ENCODE peak calls at places on chromosomes 13 and 19, in seven cellular contexts. W is stimulated activated CD4-positive, alpha-beta T cell treated with anti-CD3 and anti-CD28 coated beads, Interleukin-12 subunit alpha, Interleukin-12 subunit beta, amount 100 ng/mL, for 24 hours; S is activated CD8-positive, alpha-beta T cell treated with anti-CD3 and anti-CD28 coated beads for 36 hours; V is Calu3; I is ELR; B is T-helper 22 cell; G is ACHN. N is an unnamed sample.

GRCh38 chr13:113749507-113749906 is 9.5 kb upstream of the TMEM255B start:
- DNase-seq in W (no peak), S (no peak), V (no peak), I (no peak), B (no peak), G (no peak), N (no peak)

GRCh38 chr19:17777840-17778620 is 16.9 kb upstream of the B3GNT3 start:
- DNase-seq in W (peak), S (peak), V (no peak), I (peak), B (no peak), G (no peak), N (peak)

GRCh38 chr13:42384265-42384664 is 112.3 kb downstream of the AKAP11 start:
- DNase-seq in W (no peak), S (no peak), V (no peak), I (no peak), B (no peak), G (no peak), N (no peak)

GRCh38 chr19:49642488-49643035 is 553 bp downstream of the SCAF1 start:
- DNase-seq in W (no peak), S (no peak), V (no peak), I (peak), B (no peak), G (no peak), N (peak)

GRCh38 chr13:99376132-99376531 is 68.9 kb upstream of the GPR183 start:
- DNase-seq in W (no peak), S (no peak), V (no peak), I (no peak), B (no peak), G (no peak), N (no peak)

GRCh38 chr13:49746111-49746510 is 46.4 kb downstream of the KPNA3 start:
- DNase-seq in W (no peak), S (no peak), V (no peak), I (no peak), B (no peak), G (no peak), N (no peak)

GRCh38 chr13:103098535-103098934 is 32.3 kb upstream of the SLC10A2 start:
- DNase-seq in W (no peak), S (no peak), V (no peak), I (no peak), B (no peak), G (no peak), N (no peak)

GRCh38 chr19:2286402-2287140 is 4.6 kb upstream of the PEAK3 start:
- DNase-seq in W (no peak), S (no peak), V (no peak), I (no peak), B (no peak), G (no peak), N (no peak)

GRCh38 chr19:31408460-31409124 is 59.4 kb upstream of the TSHZ3 start:
- DNase-seq in W (no peak), S (no peak), V (no peak), I (peak), B (no peak), G (peak), N (peak)

GRCh38 chr13:44350775-44351504 is 22.7 kb upstream of the SERP2 start:
- DNase-seq in W (no peak), S (no peak), V (no peak), I (no peak), B (no peak), G (no peak), N (no peak)

GRCh38 chr19:10525636-10526035 is 8.4 kb upstream of the S1PR5 start:
- DNase-seq in W (no peak), S (no peak), V (no peak), I (no peak), B (no peak), G (no peak), N (no peak)

GRCh38 chr13:110830800-110831371 is 84.0 kb downstream of the ANKRD10 start:
- DNase-seq in W (no peak), S (no peak), V (no peak), I (no peak), B (no peak), G (no peak), N (no peak)

GRCh38 chr19:38223617-38224013 is 407 bp downstream of the DPF1 start:
- DNase-seq in W (no peak), S (no peak), V (no peak), I (no peak), B (no peak), G (no peak), N (no peak)

GRCh38 chr19:36120092-36120983 is 5.1 kb downstream of the TBCB start:
- DNase-seq in W (no peak), S (no peak), V (no peak), I (peak), B (no peak), G (no peak), N (no peak)

GRCh38 chr19:518292-519231 is 11.3 kb downstream of the TPGS1 start:
- DNase-seq in W (no peak), S (peak), V (no peak), I (no peak), B (peak), G (no peak), N (no peak)

GRCh38 chr13:80888421-80888820 is 547.5 kb upstream of the SPRY2 start:
- DNase-seq in W (no peak), S (no peak), V (no peak), I (no peak), B (no peak), G (no peak), N (no peak)